ENCODE peak calls at places on chromosomes 11 and 22, in ten cellular contexts. One of them, this sample, is unnamed.
A peak's percentile ranks its signal among the peaks of the same experiment; 100 is the strongest.

GRCh38 chr22:41001722-41002122 is 50.5 kb downstream of the RBX1 start:
- DNase-seq in nephron progenitor cell: no peak
- DNase-seq in activated T-cell treated with anti-CD3 and anti-CD28 coated beads, Interleukin-2, amount 50 U/mL, for 48 hours: no peak
- DNase-seq in AG10803: peak; percentile 34
- DNase-seq in NCI-H460: no peak
- DNase-seq in activated CD8-positive, alpha-beta memory T cell treated with anti-CD3 and anti-CD28 coated beads, Interleukin-2, amount 50 U/mL, for 48 hours: no peak
- DNase-seq in heart left ventricle: no peak
- DNase-seq in Right ventricle myocardium superior: no peak
- DNase-seq in ascending aorta: no peak
- DNase-seq in KBM-7: no peak
- DNase-seq in this sample: no peak

GRCh38 chr11:86214710-86215109 is 29.8 kb upstream of the EED start:
- DNase-seq in nephron progenitor cell: no peak
- DNase-seq in activated T-cell treated with anti-CD3 and anti-CD28 coated beads, Interleukin-2, amount 50 U/mL, for 48 hours: peak; percentile 90
- DNase-seq in AG10803: no peak
- DNase-seq in NCI-H460: no peak
- DNase-seq in activated CD8-positive, alpha-beta memory T cell treated with anti-CD3 and anti-CD28 coated beads, Interleukin-2, amount 50 U/mL, for 48 hours: peak; percentile 86
- DNase-seq in heart left ventricle: no peak
- DNase-seq in Right ventricle myocardium superior: no peak
- DNase-seq in ascending aorta: no peak
- DNase-seq in KBM-7: no peak
- DNase-seq in this sample: no peak

GRCh38 chr22:29308148-29308790 is 1.8 kb downstream of the GAS2L1 start:
- DNase-seq in nephron progenitor cell: no peak
- DNase-seq in activated T-cell treated with anti-CD3 and anti-CD28 coated beads, Interleukin-2, amount 50 U/mL, for 48 hours: no peak
- DNase-seq in AG10803: no peak
- DNase-seq in NCI-H460: no peak
- DNase-seq in activated CD8-positive, alpha-beta memory T cell treated with anti-CD3 and anti-CD28 coated beads, Interleukin-2, amount 50 U/mL, for 48 hours: no peak
- DNase-seq in heart left ventricle: no peak
- DNase-seq in Right ventricle myocardium superior: no peak
- DNase-seq in ascending aorta: no peak
- DNase-seq in KBM-7: no peak
- DNase-seq in this sample: no peak

GRCh38 chr22:33299245-33299956 is 241.2 kb upstream of the SYN3 start:
- DNase-seq in nephron progenitor cell: peak; percentile 36
- DNase-seq in activated T-cell treated with anti-CD3 and anti-CD28 coated beads, Interleukin-2, amount 50 U/mL, for 48 hours: no peak
- DNase-seq in AG10803: no peak
- DNase-seq in NCI-H460: no peak
- DNase-seq in activated CD8-positive, alpha-beta memory T cell treated with anti-CD3 and anti-CD28 coated beads, Interleukin-2, amount 50 U/mL, for 48 hours: no peak
- DNase-seq in heart left ventricle: no peak
- DNase-seq in Right ventricle myocardium superior: no peak
- DNase-seq in ascending aorta: no peak
- DNase-seq in KBM-7: no peak
- DNase-seq in this sample: no peak

GRCh38 chr11:102010776-102011500 is 36.3 kb upstream of the CFAP300 start:
- DNase-seq in nephron progenitor cell: peak; percentile 42
- DNase-seq in activated T-cell treated with anti-CD3 and anti-CD28 coated beads, Interleukin-2, amount 50 U/mL, for 48 hours: no peak
- DNase-seq in AG10803: peak; percentile 91
- DNase-seq in NCI-H460: peak; percentile 90
- DNase-seq in activated CD8-positive, alpha-beta memory T cell treated with anti-CD3 and anti-CD28 coated beads, Interleukin-2, amount 50 U/mL, for 48 hours: no peak
- DNase-seq in heart left ventricle: peak; percentile 45
- DNase-seq in Right ventricle myocardium superior: peak; percentile 79
- DNase-seq in ascending aorta: peak; percentile 73
- DNase-seq in KBM-7: no peak
- DNase-seq in this sample: peak; percentile 84

GRCh38 chr11:62546937-62547625 is 475 bp upstream of the AHNAK start:
- DNase-seq in nephron progenitor cell: peak; percentile 47
- DNase-seq in activated T-cell treated with anti-CD3 and anti-CD28 coated beads, Interleukin-2, amount 50 U/mL, for 48 hours: no peak
- DNase-seq in AG10803: no peak
- DNase-seq in NCI-H460: no peak
- DNase-seq in activated CD8-positive, alpha-beta memory T cell treated with anti-CD3 and anti-CD28 coated beads, Interleukin-2, amount 50 U/mL, for 48 hours: no peak
- DNase-seq in heart left ventricle: no peak
- DNase-seq in Right ventricle myocardium superior: peak; percentile 62
- DNase-seq in ascending aorta: peak; percentile 72
- DNase-seq in KBM-7: no peak
- DNase-seq in this sample: no peak

GRCh38 chr11:62020661-62021060 is 53.2 kb upstream of the FTH1 start:
- DNase-seq in nephron progenitor cell: no peak
- DNase-seq in activated T-cell treated with anti-CD3 and anti-CD28 coated beads, Interleukin-2, amount 50 U/mL, for 48 hours: no peak
- DNase-seq in AG10803: peak; percentile 24
- DNase-seq in NCI-H460: no peak
- DNase-seq in activated CD8-positive, alpha-beta memory T cell treated with anti-CD3 and anti-CD28 coated beads, Interleukin-2, amount 50 U/mL, for 48 hours: no peak
- DNase-seq in heart left ventricle: no peak
- DNase-seq in Right ventricle myocardium superior: peak; percentile 56
- DNase-seq in ascending aorta: no peak
- DNase-seq in KBM-7: no peak
- DNase-seq in this sample: peak; percentile 68

GRCh38 chr11:126588630-126589491 is 233.4 kb downstream of the ST3GAL4 start:
- DNase-seq in nephron progenitor cell: no peak
- DNase-seq in activated T-cell treated with anti-CD3 and anti-CD28 coated beads, Interleukin-2, amount 50 U/mL, for 48 hours: no peak
- DNase-seq in AG10803: no peak
- DNase-seq in NCI-H460: no peak
- DNase-seq in activated CD8-positive, alpha-beta memory T cell treated with anti-CD3 and anti-CD28 coated beads, Interleukin-2, amount 50 U/mL, for 48 hours: no peak
- DNase-seq in heart left ventricle: no peak
- DNase-seq in Right ventricle myocardium superior: no peak
- DNase-seq in ascending aorta: no peak
- DNase-seq in KBM-7: no peak
- DNase-seq in this sample: no peak

GRCh38 chr11:115764172-115764571 is 260.0 kb upstream of the CADM1 start:
- DNase-seq in nephron progenitor cell: no peak
- DNase-seq in activated T-cell treated with anti-CD3 and anti-CD28 coated beads, Interleukin-2, amount 50 U/mL, for 48 hours: no peak
- DNase-seq in AG10803: no peak
- DNase-seq in NCI-H460: no peak
- DNase-seq in activated CD8-positive, alpha-beta memory T cell treated with anti-CD3 and anti-CD28 coated beads, Interleukin-2, amount 50 U/mL, for 48 hours: no peak
- DNase-seq in heart left ventricle: no peak
- DNase-seq in Right ventricle myocardium superior: no peak
- DNase-seq in ascending aorta: no peak
- DNase-seq in KBM-7: no peak
- DNase-seq in this sample: no peak

GRCh38 chr22:19807914-19808872 is 46.5 kb downstream of the GNB1L start:
- DNase-seq in nephron progenitor cell: no peak
- DNase-seq in activated T-cell treated with anti-CD3 and anti-CD28 coated beads, Interleukin-2, amount 50 U/mL, for 48 hours: no peak
- DNase-seq in AG10803: no peak
- DNase-seq in NCI-H460: no peak
- DNase-seq in activated CD8-positive, alpha-beta memory T cell treated with anti-CD3 and anti-CD28 coated beads, Interleukin-2, amount 50 U/mL, for 48 hours: no peak
- DNase-seq in heart left ventricle: no peak
- DNase-seq in Right ventricle myocardium superior: no peak
- DNase-seq in ascending aorta: no peak
- DNase-seq in KBM-7: no peak
- DNase-seq in this sample: peak; percentile 70